ENCODE peak calls at places on chromosomes 7 and 10, in seven cellular contexts. J is neural progenitor cell; F is heart left ventricle; K is GM10248; G is keratinocyte; Q is CD4-positive, alpha-beta T cell; S is IMR-90. M is an unnamed sample.

GRCh38 chr7:31850066-31850465 is 163.1 kb downstream of the PPP1R17 start:
- DNase-seq in J (no peak), F (no peak), K (no peak), G (no peak), Q (no peak), S (peak; percentile 63), M (no peak)

GRCh38 chr10:133302230-133302629 is 6.4 kb downstream of the TUBGCP2 start:
- DNase-seq in J (no peak), F (no peak), K (no peak), G (no peak), Q (no peak), S (no peak), M (no peak)

GRCh38 chr10:5526691-5527331 is 2.0 kb downstream of the CALML3 start:
- DNase-seq in J (no peak), F (no peak), K (no peak), G (no peak), Q (no peak), S (no peak), M (no peak)

GRCh38 chr10:82981137-82981723 is 1106.2 kb downstream of the NRG3 start:
- DNase-seq in J (no peak), F (no peak), K (no peak), G (peak; percentile 4), Q (no peak), S (peak; percentile 45), M (no peak)

GRCh38 chr7:21154592-21154991 is 273.3 kb upstream of the SP4 start:
- DNase-seq in J (no peak), F (no peak), K (no peak), G (no peak), Q (no peak), S (no peak), M (no peak)

GRCh38 chr10:80526742-80527141 is 11.0 kb upstream of the SH2D4B start:
- DNase-seq in J (no peak), F (no peak), K (no peak), G (no peak), Q (no peak), S (no peak), M (no peak)

GRCh38 chr7:25584557-25584956 is 356.3 kb upstream of the NPVF start:
- DNase-seq in J (no peak), F (no peak), K (no peak), G (no peak), Q (no peak), S (no peak), M (no peak)

GRCh38 chr10:74206727-74207126 is 55.7 kb downstream of the ADK start:
- DNase-seq in J (no peak), F (no peak), K (no peak), G (no peak), Q (no peak), S (no peak), M (no peak)

GRCh38 chr7:65749518-65749917 is 123.4 kb upstream of the VKORC1L1 start:
- DNase-seq in J (no peak), F (no peak), K (no peak), G (no peak), Q (no peak), S (no peak), M (no peak)

GRCh38 chr10:69220041-69220451 is at the start of gene HKDC1:
- DNase-seq in J (no peak), F (no peak), K (no peak), G (no peak), Q (no peak), S (no peak), M (no peak)

GRCh38 chr7:135859548-135859947 is 110.9 kb upstream of the FAM180A start:
- DNase-seq in J (no peak), F (no peak), K (no peak), G (no peak), Q (no peak), S (peak; percentile 29), M (no peak)

GRCh38 chr10:71212249-71213126 is at the start of gene UNC5B:
- DNase-seq in J (peak; percentile 98), F (peak; percentile 95), K (peak; percentile 34), G (no peak), Q (peak; percentile 38), S (peak; percentile 85), M (no peak)

GRCh38 chr10:60417024-60417423 is 27.3 kb upstream of the ANK3 start:
- DNase-seq in J (no peak), F (no peak), K (no peak), G (no peak), Q (no peak), S (no peak), M (no peak)

GRCh38 chr10:7206407-7207127 is 204.3 kb downstream of the SFMBT2 start:
- DNase-seq in J (no peak), F (no peak), K (no peak), G (no peak), Q (no peak), S (no peak), M (no peak)

GRCh38 chr7:1197997-1198632 is 34.6 kb upstream of the UNCX start:
- DNase-seq in J (no peak), F (no peak), K (no peak), G (no peak), Q (no peak), S (peak; percentile 94), M (no peak)

GRCh38 chr7:1566687-1567081 is 3.1 kb downstream of the PSMG3 start:
- DNase-seq in J (no peak), F (no peak), K (no peak), G (no peak), Q (no peak), S (no peak), M (no peak)

GRCh38 chr7:6160191-6160623 is 112.2 kb downstream of the CYTH3 start:
- DNase-seq in J (peak; percentile 80), F (peak; percentile 78), K (no peak), G (no peak), Q (no peak), S (peak; percentile 65), M (no peak)

GRCh38 chr7:157692156-157693011 is 355.6 kb downstream of the DNAJB6 start:
- DNase-seq in J (peak; percentile 70), F (peak; percentile 27), K (no peak), G (no peak), Q (no peak), S (no peak), M (no peak)

GRCh38 chr10:121511943-121512342 is 86.3 kb downstream of the FGFR2 start:
- DNase-seq in J (no peak), F (no peak), K (no peak), G (no peak), Q (no peak), S (no peak), M (no peak)

GRCh38 chr10:8600192-8600591 is 545.7 kb downstream of the GATA3 start:
- DNase-seq in J (no peak), F (no peak), K (no peak), G (peak; percentile 35), Q (no peak), S (no peak), M (no peak)

GRCh38 chr7:20280475-20281351 is 50.0 kb upstream of the ITGB8 start:
- DNase-seq in J (no peak), F (no peak), K (no peak), G (no peak), Q (no peak), S (peak; percentile 88), M (no peak)

GRCh38 chr7:121313793-121314676 is 14.8 kb upstream of the WNT16 start:
- DNase-seq in J (no peak), F (no peak), K (no peak), G (no peak), Q (no peak), S (no peak), M (no peak)

GRCh38 chr7:40059057-40059456 is 75.4 kb downstream of the MPLKIP start:
- DNase-seq in J (no peak), F (no peak), K (no peak), G (no peak), Q (no peak), S (no peak), M (no peak)

DNA sequence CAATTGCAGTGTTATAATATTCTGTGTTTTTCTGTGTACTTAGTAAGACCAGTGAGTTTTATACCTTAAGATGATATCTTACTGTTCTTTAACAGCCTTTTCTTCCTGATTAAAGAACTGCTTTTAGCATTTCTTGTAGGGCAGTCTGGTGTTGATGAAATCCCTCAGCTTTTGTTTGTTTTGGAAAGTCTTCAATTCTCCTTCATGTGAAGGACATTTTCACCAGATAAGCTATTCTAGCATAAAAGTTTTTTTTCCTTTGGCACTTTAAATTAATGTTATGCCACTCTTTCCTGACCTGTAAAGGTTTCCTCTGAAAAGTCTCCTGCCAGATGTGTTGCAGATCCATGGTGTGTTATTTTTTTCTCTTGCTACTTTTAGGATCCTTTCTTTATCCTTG is 1059.8 kb downstream of the LRMDA start:
- DNase-seq in J (no peak), F (no peak), K (no peak), G (no peak), Q (no peak), S (no peak), M (no peak)
- TF ChIP-seq CTCF in J (no peak), F (no peak), K (no peak), G (no peak), Q (no peak), S (no peak), M (no peak)

GRCh38 chr10:49381111-49381900 is 14.6 kb downstream of the DRGX start:
- DNase-seq in J (no peak), F (no peak), K (no peak), G (no peak), Q (no peak), S (no peak), M (no peak)
- TF ChIP-seq CTCF in J (no peak), F (no peak), K (no peak), G (no peak), Q (no peak), S (no peak), M (no peak)

DNA sequence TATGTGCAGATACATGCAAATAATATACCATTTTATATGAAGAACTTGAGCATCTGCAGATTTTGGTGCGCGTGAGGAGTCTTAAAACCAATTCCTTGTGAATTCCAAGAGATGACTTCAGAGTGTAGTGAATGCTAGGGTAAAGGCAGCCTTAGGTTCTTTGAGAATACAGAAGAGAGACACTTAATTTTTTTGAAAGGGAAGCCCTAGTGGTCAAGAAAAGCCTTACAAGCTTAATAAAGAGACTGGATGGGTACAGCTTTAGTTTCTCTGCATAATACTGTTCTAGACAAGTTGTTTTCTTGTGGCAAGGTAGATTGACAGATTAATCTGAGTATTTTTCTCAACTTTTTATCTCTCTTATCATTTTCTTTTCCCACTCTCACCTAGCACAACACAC is 636.5 kb downstream of the DNAJB9 start:
- DNase-seq in J (no peak), F (no peak), K (no peak), G (no peak), Q (no peak), S (no peak), M (no peak)
- TF ChIP-seq CTCF in J (peak; percentile 32), F (no peak), K (peak; percentile 3), G (no peak), Q (no peak), S (no peak), M (no peak)

GRCh38 chr7:127887096-127887495 is 144.1 kb downstream of the LRRC4 start:
- DNase-seq in J (peak; percentile 16), F (no peak), K (no peak), G (no peak), Q (no peak), S (no peak), M (no peak)
- TF ChIP-seq CTCF in J (no peak), F (no peak), K (no peak), G (no peak), Q (no peak), S (no peak), M (no peak)

M was measured in omental fat pad.